ENCODE peak calls at places on chromosomes 11 and 22, in nine cellular contexts. W is Daoy; B is GM19239; U is lower lobe of right lung; K is NCI-H1436; D is adrenal gland; H is LHCN-M2; I is RPMI7951; O is activated CD4-positive, alpha-beta T cell treated with anti-CD3 and anti-CD28 coated beads for 24 hours. P is an unnamed sample.

GRCh38 chr11:8988329-8989234 is 15.2 kb downstream of the NRIP3 start:
- DNase-seq in W (peak; percentile 26), B (no peak), U (no peak), K (no peak), D (no peak), H (peak; percentile 56), I (peak; percentile 23), O (no peak), P (no peak)

GRCh38 chr11:96648991-96649390 is 259.2 kb downstream of the JRKL start:
- DNase-seq in W (no peak), B (no peak), U (no peak), K (no peak), D (no peak), H (no peak), I (no peak), O (no peak), P (no peak)

GRCh38 chr11:95371147-95371546 is 140.1 kb upstream of the SESN3 start:
- DNase-seq in W (no peak), B (no peak), U (no peak), K (no peak), D (no peak), H (no peak), I (no peak), O (no peak), P (no peak)

GRCh38 chr11:72241290-72241781 is 2.6 kb downstream of the PHOX2A start:
- DNase-seq in W (no peak), B (no peak), U (no peak), K (no peak), D (no peak), H (no peak), I (no peak), O (no peak), P (no peak)

GRCh38 chr11:124297921-124298320 is 15.8 kb downstream of the OR8D1 start:
- DNase-seq in W (peak; percentile 23), B (no peak), U (no peak), K (no peak), D (no peak), H (peak; percentile 86), I (peak; percentile 26), O (no peak), P (no peak)

GRCh38 chr11:2886191-2886894 is 768 bp upstream of the CDKN1C start:
- DNase-seq in W (peak; percentile 37), B (no peak), U (peak; percentile 66), K (no peak), D (no peak), H (no peak), I (no peak), O (no peak), P (no peak)

GRCh38 chr11:11849127-11849746 is 7.5 kb downstream of the USP47 start:
- DNase-seq in W (peak; percentile 56), B (no peak), U (peak; percentile 53), K (peak; percentile 39), D (peak; percentile 58), H (peak; percentile 78), I (peak; percentile 60), O (peak; percentile 28), P (peak; percentile 35)

GRCh38 chr11:115054541-115055538 is 376.5 kb downstream of the NXPE2 start:
- DNase-seq in W (peak; percentile 11), B (no peak), U (no peak), K (no peak), D (peak; percentile 23), H (no peak), I (no peak), O (no peak), P (no peak)

GRCh38 chr11:330694-331314 is 10.1 kb upstream of the IFITM3 start:
- DNase-seq in W (no peak), B (no peak), U (no peak), K (no peak), D (no peak), H (no peak), I (no peak), O (no peak), P (no peak)

GRCh38 chr11:93652161-93652597 is 9.3 kb upstream of the CEP295 start:
- DNase-seq in W (peak; percentile 11), B (no peak), U (no peak), K (peak; percentile 5), D (peak; percentile 21), H (peak; percentile 59), I (peak; percentile 46), O (no peak), P (peak; percentile 26)

GRCh38 chr11:16895306-16895705 is 118.9 kb downstream of the PLEKHA7 start:
- DNase-seq in W (no peak), B (no peak), U (no peak), K (no peak), D (no peak), H (peak; percentile 18), I (no peak), O (no peak), P (peak; percentile 33)

GRCh38 chr11:68213555-68214172 is 568 bp upstream of the KMT5B start:
- DNase-seq in W (peak; percentile 89), B (peak; percentile 86), U (peak; percentile 91), K (peak; percentile 89), D (peak; percentile 88), H (peak; percentile 91), I (peak; percentile 96), O (peak; percentile 59), P (peak; percentile 81)

GRCh38 chr11:103433380-103433779 is 324.2 kb downstream of the DYNC2H1 start:
- DNase-seq in W (peak; percentile 76), B (no peak), U (no peak), K (no peak), D (no peak), H (peak; percentile 89), I (peak; percentile 88), O (no peak), P (peak; percentile 79)

GRCh38 chr11:65208785-65209710 is 27.3 kb downstream of the CAPN1 start:
- DNase-seq in W (no peak), B (no peak), U (no peak), K (no peak), D (no peak), H (no peak), I (no peak), O (no peak), P (no peak)

GRCh38 chr11:134028368-134028920 is 40.4 kb upstream of the JAM3 start:
- DNase-seq in W (no peak), B (no peak), U (no peak), K (no peak), D (no peak), H (no peak), I (no peak), O (no peak), P (no peak)

GRCh38 chr11:128341280-128341679 is 246.1 kb downstream of the ETS1 start:
- DNase-seq in W (no peak), B (no peak), U (no peak), K (no peak), D (no peak), H (no peak), I (no peak), O (no peak), P (no peak)

GRCh38 chr11:2699185-2699530 is 636 bp downstream of the KCNQ1OT1 start:
- DNase-seq in W (peak; percentile 40), B (no peak), U (peak; percentile 56), K (no peak), D (peak; percentile 44), H (peak; percentile 3), I (peak; percentile 10), O (no peak), P (no peak)

GRCh38 chr11:48001438-48002021 is 21.2 kb downstream of the PTPRJ start:
- DNase-seq in W (peak; percentile 45), B (no peak), U (no peak), K (no peak), D (no peak), H (peak; percentile 22), I (peak; percentile 38), O (peak; percentile 50), P (peak; percentile 84)

GRCh38 chr11:116231540-116231939 is 541.2 kb downstream of the BUD13 start:
- DNase-seq in W (no peak), B (no peak), U (no peak), K (no peak), D (no peak), H (no peak), I (no peak), O (no peak), P (no peak)

GRCh38 chr22:28716686-28717085 is 24.9 kb downstream of the CHEK2 start:
- DNase-seq in W (no peak), B (no peak), U (no peak), K (no peak), D (no peak), H (peak; percentile 55), I (no peak), O (no peak), P (peak; percentile 30)

GRCh38 chr11:31821779-31822574 is 10.9 kb upstream of the PAX6 start:
- DNase-seq in W (no peak), B (no peak), U (no peak), K (no peak), D (no peak), H (no peak), I (no peak), O (no peak), P (no peak)

GRCh38 chr11:131591051-131591461 is 220.6 kb downstream of the NTM start:
- DNase-seq in W (no peak), B (no peak), U (no peak), K (no peak), D (no peak), H (no peak), I (no peak), O (no peak), P (no peak)

GRCh38 chr22:41833369-41834004 is 582 bp downstream of the SREBF2 start:
- DNase-seq in W (peak; percentile 38), B (no peak), U (peak; percentile 69), K (no peak), D (peak; percentile 59), H (peak; percentile 17), I (peak; percentile 16), O (no peak), P (no peak)

GRCh38 chr11:96075532-96075959 is 151.6 kb upstream of the MTMR2 start:
- DNase-seq in W (peak; percentile 8), B (no peak), U (no peak), K (no peak), D (no peak), H (no peak), I (no peak), O (no peak), P (no peak)

GRCh38 chr11:22192642-22193347 is at the start of gene ANO5:
- DNase-seq in W (peak; percentile 73), B (no peak), U (peak; percentile 73), K (no peak), D (peak; percentile 81), H (no peak), I (no peak), O (no peak), P (no peak)

GRCh38 chr11:117668291-117668690 is 128.7 kb downstream of the DSCAML1 start:
- DNase-seq in W (no peak), B (no peak), U (no peak), K (no peak), D (no peak), H (no peak), I (no peak), O (no peak), P (no peak)

GRCh38 chr11:82842019-82842418 is 58.2 kb downstream of the PRCP start:
- DNase-seq in W (no peak), B (no peak), U (no peak), K (no peak), D (no peak), H (no peak), I (peak; percentile 19), O (no peak), P (no peak)

GRCh38 chr11:57481915-57482781 is 21.8 kb downstream of the RTN4RL2 start:
- DNase-seq in W (no peak), B (no peak), U (no peak), K (no peak), D (no peak), H (no peak), I (no peak), O (no peak), P (no peak)

GRCh38 chr11:119223856-119224255 is 17.7 kb downstream of the CBL start:
- DNase-seq in W (no peak), B (no peak), U (no peak), K (no peak), D (no peak), H (peak; percentile 24), I (peak; percentile 8), O (no peak), P (no peak)

GRCh38 chr11:119195680-119196079 is 10.4 kb downstream of the NHERF4 start:
- DNase-seq in W (peak; percentile 30), B (no peak), U (peak; percentile 72), K (no peak), D (peak; percentile 63), H (peak; percentile 43), I (peak; percentile 70), O (no peak), P (peak; percentile 42)

GRCh38 chr11:22558638-22559037 is 67.0 kb downstream of the FANCF start:
- DNase-seq in W (peak; percentile 32), B (no peak), U (no peak), K (no peak), D (no peak), H (peak; percentile 1), I (no peak), O (no peak), P (no peak)